ENCODE peak calls at places on chromosomes 2 and 18, in five cellular contexts. I is body of pancreas, V is astrocyte of the spinal cord, J is NB4, U is AG09319. Z is an unnamed sample.

GRCh38 chr18:48634491-48634890 is 95.7 kb downstream of the CTIF start:
- DNase-seq in I (no peak), U (no peak), V (no peak), J (no peak), Z (no peak)

GRCh38 chr18:37836571-37836970 is 271.0 kb upstream of the CELF4 start:
- DNase-seq in I (no peak), U (no peak), J (no peak), V (no peak), Z (no peak)

GRCh38 chr18:36993068-36993467 is 164.1 kb downstream of the KIAA1328 start:
- DNase-seq in U (no peak), I (no peak), J (no peak), V (peak), Z (no peak)

GRCh38 chr2:163644238-163644637 is 91.6 kb downstream of the FIGN start:
- DNase-seq in J (no peak), V (no peak), U (no peak), I (no peak), Z (no peak)

GRCh38 chr18:78171954-78172353 is 807.7 kb upstream of the SALL3 start:
- DNase-seq in I (no peak), V (no peak), J (no peak), U (no peak), Z (no peak)

GRCh38 chr2:114631146-114631545 is 188.7 kb downstream of the DPP10 start:
- DNase-seq in I (no peak), J (no peak), V (no peak), U (no peak), Z (no peak)

GRCh38 chr2:32772623-32773221 is 144.9 kb downstream of the TTC27 start:
- DNase-seq in I (no peak), U (peak), J (peak), V (peak), Z (no peak)

GRCh38 chr18:74380916-74381315 is 65.3 kb downstream of the C18orf63 start:
- DNase-seq in J (no peak), V (no peak), I (no peak), U (no peak), Z (no peak)

GRCh38 chr2:61044596-61044995 is 21.1 kb upstream of the SANBR start:
- DNase-seq in V (no peak), U (no peak), J (peak), I (peak), Z (no peak)

GRCh38 chr2:119782308-119783027 is 22.7 kb downstream of the PTPN4 start:
- DNase-seq in V (no peak), U (no peak), I (no peak), J (peak), Z (no peak)

GRCh38 chr2:191618789-191619185 is 59.1 kb upstream of the NABP1 start:
- DNase-seq in V (peak), I (no peak), U (no peak), J (no peak), Z (no peak)

GRCh38 chr2:30300456-30301221 is 69.3 kb downstream of the LBH start:
- DNase-seq in V (peak), U (peak), I (peak), J (no peak), Z (no peak)

GRCh38 chr2:101998556-101999121 is 6.9 kb downstream of the IL1R2 start:
- DNase-seq in J (peak), U (no peak), V (no peak), I (no peak), Z (peak)

GRCh38 chr2:102001767-102002142 is 10.0 kb downstream of the IL1R2 start:
- DNase-seq in J (no peak), V (no peak), U (no peak), I (no peak), Z (peak)

GRCh38 chr2:101999122-101999789 is 7.5 kb downstream of the IL1R2 start:
- DNase-seq in U (no peak), J (peak), I (peak), V (no peak), Z (peak)

GRCh38 chr2:102000813-102001766 is 9.3 kb downstream of the IL1R2 start:
- DNase-seq in I (no peak), J (no peak), U (no peak), V (no peak), Z (no peak)

GRCh38 chr2:102000012-102000411 is 8.3 kb downstream of the IL1R2 start:
- DNase-seq in U (no peak), J (no peak), I (no peak), V (no peak), Z (no peak)
- TF ChIP-seq CTCF in U (no peak), J (no peak), I (no peak), V (no peak), Z (no peak)

GRCh38 chr2:96142217-96143113 is 2.8 kb downstream of the DUSP2 start:
- DNase-seq in U (no peak), J (peak), I (no peak), V (no peak), Z (peak)

GRCh38 chr2:96145028-96145939 is at the start of gene DUSP2:
- DNase-seq in U (no peak), I (peak), J (peak), V (peak), Z (peak)

GRCh38 chr2:96144481-96145027 is 686 bp downstream of the DUSP2 start:
- DNase-seq in I (no peak), U (no peak), J (peak), V (no peak), Z (peak)

GRCh38 chr2:96143231-96143847 is 1.9 kb downstream of the DUSP2 start:
- DNase-seq in U (no peak), J (no peak), I (no peak), V (no peak), Z (peak)

DNA sequence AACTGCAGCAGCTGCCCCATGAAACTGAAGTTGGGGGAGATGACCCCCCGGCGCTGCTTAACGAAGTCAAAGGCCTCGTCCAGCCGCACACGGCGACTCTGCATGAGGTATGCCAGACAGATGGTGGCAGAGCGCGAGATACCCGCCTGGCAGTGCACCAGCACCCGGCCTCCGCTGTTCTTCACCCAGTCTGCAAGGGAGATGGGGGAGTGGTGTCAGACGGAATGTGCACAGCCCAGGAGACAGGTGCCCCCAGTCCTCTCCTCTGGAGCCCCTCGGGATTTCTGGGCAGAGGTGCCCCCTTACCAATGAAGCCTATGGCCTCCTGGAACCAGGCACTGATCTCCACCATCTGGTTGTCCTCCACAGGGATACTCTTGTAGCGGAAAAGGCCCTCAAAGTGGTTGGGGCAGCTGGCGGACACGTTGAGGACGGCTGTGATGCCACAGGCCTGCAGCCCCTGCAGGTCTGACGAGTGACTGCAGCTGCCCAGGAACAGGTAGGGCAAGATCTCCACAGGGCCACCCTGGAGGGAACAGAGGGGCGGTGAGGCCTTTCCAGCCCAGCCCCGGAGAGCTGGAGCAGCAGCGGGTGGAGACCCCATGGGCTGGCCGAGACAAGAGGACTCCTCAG is 1.3 kb downstream of the DUSP2 start:
- DNase-seq in J (peak), V (no peak), U (no peak), I (peak), Z (peak)
- TF ChIP-seq CTCF in J (peak), V (no peak), U (no peak), I (no peak), Z (peak)

DNA sequence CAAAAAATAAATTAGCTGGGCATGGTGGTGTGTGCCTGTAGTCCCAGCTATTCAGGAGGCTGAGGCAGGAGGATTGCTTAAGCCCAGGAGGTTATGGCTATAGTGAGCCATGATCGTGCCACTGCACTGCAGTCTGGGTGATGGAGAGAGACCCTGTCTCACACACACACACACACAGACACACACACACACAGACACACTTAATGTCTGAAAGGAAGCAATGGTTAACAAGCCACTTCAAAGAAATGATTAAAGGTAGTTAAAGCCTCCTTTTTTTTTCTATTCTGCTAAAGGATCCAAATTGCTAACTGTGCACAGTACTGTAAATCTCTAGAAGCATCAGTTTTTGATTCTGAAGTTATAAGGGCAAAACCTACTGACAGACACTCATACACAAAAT is 211.1 kb downstream of the TMEM163 start:
- DNase-seq in V (no peak), I (no peak), U (no peak), J (no peak), Z (no peak)
- TF ChIP-seq CTCF in V (no peak), I (no peak), U (no peak), J (no peak), Z (no peak)

DNA sequence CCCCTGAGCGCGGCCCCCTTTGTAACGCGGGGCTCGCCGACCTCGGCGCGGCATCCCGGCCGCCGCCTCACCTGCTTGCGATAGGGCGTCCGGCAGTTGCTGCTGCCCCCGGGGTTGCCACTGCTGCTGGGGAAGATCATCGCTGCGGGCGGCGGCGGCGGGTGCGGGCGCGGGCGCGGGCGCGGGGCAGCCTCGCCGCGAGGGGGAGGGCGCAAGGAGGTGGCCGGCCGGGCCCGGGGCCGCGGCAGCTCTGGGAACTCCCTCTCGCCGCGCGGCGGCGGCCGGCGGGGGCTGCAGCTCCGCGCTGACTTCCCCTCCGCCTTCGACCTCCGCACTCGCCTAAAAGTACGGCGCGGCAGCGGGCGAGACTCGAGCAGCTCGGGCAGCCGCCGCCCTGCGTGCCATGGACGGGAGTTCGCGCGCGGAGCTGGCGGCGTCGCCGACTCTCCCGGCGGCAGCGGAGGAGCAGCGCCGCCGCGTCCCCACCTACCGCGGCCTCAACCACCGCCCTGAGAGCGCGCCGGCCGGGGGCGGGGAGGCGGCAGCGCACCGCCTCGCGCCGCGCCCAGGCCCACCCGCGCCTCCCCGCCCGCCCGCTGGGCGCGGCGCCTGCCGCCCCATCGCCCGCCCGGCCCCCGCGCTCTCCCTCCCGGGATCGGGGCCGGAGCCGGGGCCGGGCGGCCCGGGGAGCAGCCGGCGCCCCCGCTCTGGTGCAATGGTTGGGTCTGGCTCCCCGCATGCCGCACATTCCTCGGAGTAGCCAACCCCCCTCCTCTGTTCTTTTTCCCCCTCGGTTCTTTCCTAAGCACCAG is 86.0 kb downstream of the RBMS1 start:
- DNase-seq in U (no peak), I (peak), J (peak), V (peak), Z (peak)
- TF ChIP-seq CTCF in U (peak), I (no peak), J (no peak), V (no peak), Z (no peak)

DNA sequence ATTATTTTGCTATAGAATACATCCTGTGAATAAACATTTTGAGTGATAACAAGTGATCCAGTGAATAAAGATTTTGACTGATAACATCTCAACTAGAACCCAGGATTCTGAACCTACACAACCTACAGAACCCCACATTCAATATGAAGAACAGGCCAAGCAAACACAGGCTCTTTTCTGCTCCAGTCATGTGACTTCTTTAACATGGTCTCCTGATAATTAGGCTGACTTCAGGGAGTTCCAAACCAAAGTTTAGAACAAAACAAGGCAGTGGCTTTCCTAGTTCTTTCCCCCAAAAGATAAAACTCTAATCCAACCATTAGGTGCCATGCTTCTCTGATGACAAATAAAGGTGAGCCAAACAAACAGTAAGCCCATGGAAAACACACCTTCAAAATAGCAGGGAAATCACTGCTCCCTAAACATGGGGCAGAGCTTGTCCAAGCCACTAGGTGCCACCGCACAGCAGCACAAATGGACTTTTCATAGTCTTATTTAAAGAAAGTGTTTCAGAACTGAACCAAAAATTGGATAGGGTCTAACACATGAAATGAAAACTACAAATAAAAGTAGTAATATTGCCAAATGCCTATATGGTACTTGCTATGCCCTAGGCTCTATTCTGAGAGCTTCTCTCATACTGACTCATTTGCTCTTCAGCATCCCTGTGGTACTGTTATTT is 95.3 kb downstream of the EVA1A start:
- DNase-seq in I (peak), J (no peak), V (peak), U (no peak), Z (peak)
- TF ChIP-seq CTCF in I (no peak), J (no peak), V (peak), U (peak), Z (no peak)

GRCh38 chr2:45860136-45861106 is 208.9 kb downstream of the PRKCE start:
- DNase-seq in I (peak), V (peak), U (peak), J (peak), Z (peak)
- TF ChIP-seq CTCF in I (no peak), V (no peak), U (peak), J (peak), Z (no peak)

GRCh38 chr2:100730290-100730868 is 89.6 kb upstream of the NPAS2 start:
- DNase-seq in U (peak), J (peak), I (peak), V (peak), Z (peak)
- TF ChIP-seq CTCF in U (peak), J (peak), I (peak), V (peak), Z (peak)

GRCh38 chr2:217372794-217373193 is 512.9 kb upstream of the TNP1 start:
- DNase-seq in I (no peak), V (no peak), U (no peak), J (no peak), Z (no peak)

GRCh38 chr2:217371681-217372297 is 511.9 kb upstream of the TNP1 start:
- DNase-seq in U (no peak), J (no peak), I (no peak), V (no peak), Z (no peak)

GRCh38 chr2:217367464-217367863 is 507.6 kb upstream of the TNP1 start:
- DNase-seq in I (no peak), U (no peak), V (peak), J (no peak), Z (no peak)

GRCh38 chr2:217366996-217367395 is 507.1 kb upstream of the TNP1 start:
- DNase-seq in I (no peak), J (no peak), V (peak), U (no peak), Z (no peak)

DNA sequence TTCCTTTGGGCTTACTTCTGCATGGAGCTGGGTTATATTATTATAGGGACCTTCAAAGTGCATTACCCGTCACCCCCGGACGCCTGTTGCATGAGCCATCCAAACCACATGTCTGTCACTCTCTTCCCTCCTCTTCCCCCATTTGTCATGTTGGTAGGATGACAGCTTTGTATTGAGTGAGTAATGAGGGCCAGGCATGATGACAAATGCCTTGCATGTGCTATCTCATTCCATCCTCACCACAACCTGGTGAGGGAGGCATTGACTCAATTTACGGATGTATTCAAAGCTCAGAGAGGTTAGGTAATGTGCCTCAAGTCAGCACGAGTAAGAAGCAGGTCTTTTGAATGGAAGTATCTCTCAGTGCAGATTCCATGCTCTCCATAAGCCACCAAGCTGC is 510.5 kb upstream of the TNP1 start:
- DNase-seq in V (peak), U (no peak), J (peak), I (no peak), Z (peak)
- TF ChIP-seq CTCF in V (no peak), U (no peak), J (no peak), I (no peak), Z (no peak)